ENCODE peak calls at places on chromosome 11, in six cellular contexts. Y, U, A, T, Q and K are unnamed samples.

GRCh38 chr11:100512475-100512874 is 174.6 kb upstream of the ARHGAP42 start:
- DNase-seq in Y (no peak), U (no peak), A (no peak), T (no peak), Q (peak; percentile 2), K (peak; percentile 0)

GRCh38 chr11:34844466-34845112 is 71.6 kb downstream of the APIP start:
- DNase-seq in Y (no peak), U (no peak), A (no peak), T (no peak), Q (no peak), K (no peak)

GRCh38 chr11:78840623-78841022 is 266.0 kb upstream of the NARS2 start:
- DNase-seq in Y (no peak), U (no peak), A (no peak), T (no peak), Q (peak; percentile 88), K (peak; percentile 37)

GRCh38 chr11:61919113-61919840 is 1.9 kb upstream of the RAB3IL1 start:
- DNase-seq in Y (no peak), U (no peak), A (no peak), T (no peak), Q (no peak), K (no peak)

GRCh38 chr11:112588252-112588668 is 327.6 kb upstream of the PLET1 start:
- DNase-seq in Y (no peak), U (peak; percentile 44), A (peak; percentile 67), T (peak; percentile 27), Q (peak; percentile 87), K (peak; percentile 92)

GRCh38 chr11:57787205-57787604 is 25.6 kb downstream of the CTNND1 start:
- DNase-seq in Y (no peak), U (no peak), A (no peak), T (no peak), Q (no peak), K (no peak)

GRCh38 chr11:121722431-121723256 is 269.9 kb upstream of the SORL1-AS1 start:
- DNase-seq in Y (no peak), U (peak; percentile 47), A (peak; percentile 84), T (no peak), Q (peak; percentile 89), K (peak; percentile 97)

GRCh38 chr11:130732476-130732875 is 183.8 kb downstream of the SNX19 start:
- DNase-seq in Y (no peak), U (no peak), A (no peak), T (no peak), Q (peak; percentile 48), K (peak; percentile 31)

GRCh38 chr11:75328426-75329277 is 22.8 kb downstream of the ARRB1 start:
- DNase-seq in Y (no peak), U (peak; percentile 85), A (peak; percentile 84), T (peak; percentile 61), Q (peak; percentile 76), K (peak; percentile 82)

GRCh38 chr11:78168539-78169477 is 19.6 kb downstream of the KCTD21 start:
- DNase-seq in Y (no peak), U (peak; percentile 34), A (no peak), T (no peak), Q (peak; percentile 94), K (peak; percentile 94)

GRCh38 chr11:73388241-73389133 is 12.3 kb downstream of the RELT start:
- DNase-seq in Y (no peak), U (peak; percentile 36), A (no peak), T (no peak), Q (no peak), K (no peak)

GRCh38 chr11:86122773-86123172 is 53.9 kb upstream of the PICALM start:
- DNase-seq in Y (no peak), U (no peak), A (no peak), T (no peak), Q (no peak), K (no peak)

GRCh38 chr11:3091846-3092602 is 34.8 kb upstream of the CARS1 start:
- DNase-seq in Y (no peak), U (peak; percentile 80), A (peak; percentile 97), T (peak; percentile 67), Q (peak; percentile 56), K (peak; percentile 62)

GRCh38 chr11:44593194-44593593 is 27.7 kb downstream of the CD82 start:
- DNase-seq in Y (no peak), U (no peak), A (no peak), T (no peak), Q (no peak), K (no peak)

GRCh38 chr11:7574491-7575129 is 60.8 kb downstream of the PPFIBP2 start:
- DNase-seq in Y (no peak), U (no peak), A (no peak), T (no peak), Q (no peak), K (peak; percentile 41)

GRCh38 chr11:46348566-46348981 is 1.3 kb downstream of the DGKZ start:
- DNase-seq in Y (no peak), U (peak; percentile 39), A (no peak), T (no peak), Q (no peak), K (no peak)

GRCh38 chr11:75561426-75562047 is 516 bp upstream of the SERPINH1 start:
- DNase-seq in Y (no peak), U (no peak), A (peak; percentile 35), T (no peak), Q (no peak), K (no peak)

GRCh38 chr11:131723088-131723487 is 352.7 kb downstream of the NTM start:
- DNase-seq in Y (no peak), U (no peak), A (no peak), T (no peak), Q (no peak), K (peak; percentile 16)

GRCh38 chr11:75369846-75370245 is 18.4 kb upstream of the ARRB1 start:
- DNase-seq in Y (no peak), U (no peak), A (no peak), T (no peak), Q (no peak), K (no peak)

GRCh38 chr11:62088331-62088933 is 35.4 kb upstream of the INCENP start:
- DNase-seq in Y (no peak), U (no peak), A (no peak), T (no peak), Q (no peak), K (no peak)

GRCh38 chr11:57497303-57498247 is 17.9 kb downstream of the SLC43A1 start:
- DNase-seq in Y (no peak), U (no peak), A (no peak), T (no peak), Q (no peak), K (no peak)

GRCh38 chr11:7080900-7081299 is 7.9 kb upstream of the RBMXL2 start:
- DNase-seq in Y (no peak), U (no peak), A (no peak), T (no peak), Q (no peak), K (no peak)

GRCh38 chr11:1382831-1383607 is 6.7 kb upstream of the BRSK2 start:
- DNase-seq in Y (peak; percentile 64), U (peak; percentile 87), A (peak; percentile 80), T (peak; percentile 72), Q (peak; percentile 70), K (peak; percentile 70)

GRCh38 chr11:695606-696381 is at the start of gene TMEM80:
- DNase-seq in Y (peak; percentile 96), U (peak; percentile 99), A (peak; percentile 98), T (peak; percentile 98), Q (peak; percentile 96), K (peak; percentile 98)

GRCh38 chr11:94669032-94669431 is 99.1 kb upstream of the AMOTL1 start:
- DNase-seq in Y (no peak), U (no peak), A (no peak), T (no peak), Q (no peak), K (no peak)

GRCh38 chr11:128172046-128172878 is 415.1 kb downstream of the ETS1 start:
- DNase-seq in Y (peak; percentile 95), U (peak; percentile 88), A (peak; percentile 68), T (peak; percentile 91), Q (peak; percentile 92), K (peak; percentile 96)
- TF ChIP-seq CTCF in Y (no peak), U (peak; percentile 85), A (peak; percentile 90), T (peak; percentile 88), Q (peak; percentile 89), K (peak; percentile 78)

DNA sequence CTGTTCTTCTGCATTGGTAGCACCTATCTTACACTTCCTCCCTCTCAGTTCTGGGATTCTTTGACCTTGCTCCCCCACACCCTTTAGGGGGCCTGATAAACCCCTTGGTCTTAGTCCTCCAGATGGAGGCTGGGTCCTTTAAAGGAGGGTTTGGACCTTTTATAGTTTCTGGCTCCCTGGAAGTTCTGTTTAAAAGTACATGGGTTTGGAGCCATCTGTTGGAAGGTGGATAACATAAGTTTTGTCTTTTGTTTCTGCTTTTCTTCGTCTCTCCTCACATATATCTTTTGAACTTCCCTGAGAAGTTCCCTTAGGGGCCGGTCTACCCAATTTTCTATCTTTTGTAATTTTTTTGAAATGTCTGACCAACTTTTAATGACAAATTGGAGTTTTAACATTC is 17.9 kb upstream of the HYLS1 start:
- DNase-seq in Y (no peak), U (no peak), A (no peak), T (no peak), Q (no peak), K (no peak)
- TF ChIP-seq CTCF in Y (no peak), U (no peak), A (peak; percentile 19), T (no peak), Q (no peak), K (no peak)

GRCh38 chr11:117587416-117587815 is 209.6 kb downstream of the DSCAML1 start:
- DNase-seq in Y (no peak), U (no peak), A (no peak), T (no peak), Q (no peak), K (no peak)

GRCh38 chr11:117588166-117588810 is 208.7 kb downstream of the DSCAML1 start:
- DNase-seq in Y (no peak), U (no peak), A (no peak), T (no peak), Q (no peak), K (no peak)

GRCh38 chr11:117585631-117586030 is 211.4 kb downstream of the DSCAML1 start:
- DNase-seq in Y (no peak), U (no peak), A (no peak), T (no peak), Q (no peak), K (no peak)

GRCh38 chr11:117584056-117584830 is 212.8 kb downstream of the DSCAML1 start:
- DNase-seq in Y (no peak), U (no peak), A (no peak), T (no peak), Q (peak; percentile 37), K (peak; percentile 1)

DNA sequence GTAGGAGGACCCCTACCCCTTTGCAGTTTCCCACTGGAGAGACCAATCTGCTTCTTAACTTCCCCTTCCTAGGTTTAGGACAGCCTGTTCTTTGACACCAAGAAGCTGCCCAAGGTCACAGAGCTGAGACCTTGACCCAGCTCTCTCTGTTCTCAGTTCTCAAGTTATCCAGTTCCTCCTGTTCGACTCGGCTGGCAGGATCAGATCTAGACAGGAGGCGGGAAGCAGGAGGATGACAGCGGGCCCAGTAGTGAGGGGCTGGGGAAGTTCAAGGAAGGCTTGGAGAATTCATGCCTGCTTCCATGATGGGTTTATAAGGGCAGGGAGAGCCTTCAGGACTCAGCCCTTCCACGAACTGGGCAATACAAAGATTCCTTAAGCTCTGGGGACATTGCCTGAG is 210.6 kb downstream of the DSCAML1 start:
- DNase-seq in Y (no peak), U (no peak), A (no peak), T (no peak), Q (no peak), K (no peak)
- TF ChIP-seq CTCF in Y (no peak), U (no peak), A (no peak), T (no peak), Q (no peak), K (no peak)

DNA sequence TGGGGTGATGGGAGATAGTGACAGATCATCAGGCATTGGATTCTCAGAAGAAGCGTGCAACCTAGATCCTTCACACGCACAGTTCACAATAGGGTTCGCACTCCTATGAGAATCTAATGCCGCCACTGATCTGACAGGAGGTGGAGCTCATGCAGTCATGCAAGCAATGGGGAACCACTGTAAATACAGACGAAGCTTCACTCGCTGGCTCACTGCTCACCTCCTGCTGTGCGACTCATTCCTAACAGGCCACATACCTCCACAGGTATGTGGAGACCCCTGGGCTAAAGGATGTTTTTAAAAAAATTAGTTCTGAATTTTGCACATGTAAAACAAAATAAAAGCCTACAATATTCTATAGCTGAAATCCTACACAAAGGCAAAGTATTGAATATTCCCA is 20.5 kb upstream of the TEAD1 start:
- DNase-seq in Y (no peak), U (no peak), A (peak; percentile 58), T (no peak), Q (no peak), K (no peak)
- TF ChIP-seq CTCF in Y (no peak), U (no peak), A (no peak), T (no peak), Q (no peak), K (no peak)